ENCODE peak calls at places on chromosomes 7 and 10, in ten cellular contexts. H is cardiac muscle cell, S is head of caudate nucleus, Q is trophoblast cell, L is heart right ventricle, V is DMS153, M is cardiac fibroblast, A is AG04449, Z is choroid plexus epithelial cell, I is nephron progenitor cell. O is an unnamed sample.

GRCh38 chr10:5023126-5023701 is 19.6 kb upstream of the AKR1C2 start:
- DNase-seq in H (no peak), S (no peak), Q (no peak), L (no peak), V (no peak), M (no peak), A (no peak), Z (no peak), I (no peak), O (no peak)

GRCh38 chr10:44383749-44384600 is 922 bp downstream of the CXCL12 start:
- DNase-seq in H (peak; percentile 63), S (peak; percentile 43), Q (no peak), L (peak; percentile 54), V (peak; percentile 5), M (peak; percentile 54), A (no peak), Z (peak; percentile 47), I (peak; percentile 57), O (no peak)

GRCh38 chr10:102133373-102134195 is 744 bp downstream of the PPRC1 start:
- DNase-seq in H (peak; percentile 82), S (peak; percentile 88), Q (peak; percentile 72), L (peak; percentile 67), V (no peak), M (peak; percentile 78), A (no peak), Z (peak; percentile 77), I (peak; percentile 67), O (peak; percentile 80)

GRCh38 chr10:94193466-94193924 is 169.2 kb downstream of the NOC3L start:
- DNase-seq in H (no peak), S (no peak), Q (no peak), L (no peak), V (no peak), M (peak; percentile 85), A (peak; percentile 45), Z (peak; percentile 91), I (no peak), O (no peak)

GRCh38 chr10:69703766-69704191 is 73.7 kb downstream of the FAM241B start:
- DNase-seq in H (no peak), S (no peak), Q (peak; percentile 47), L (no peak), V (no peak), M (peak; percentile 97), A (peak; percentile 73), Z (peak; percentile 98), I (no peak), O (no peak)

GRCh38 chr10:48776528-48776927 is 91.9 kb downstream of the WDFY4 start:
- DNase-seq in H (no peak), S (peak; percentile 31), Q (no peak), L (no peak), V (no peak), M (no peak), A (no peak), Z (no peak), I (no peak), O (no peak)

GRCh38 chr10:95767884-95768556 is 12.1 kb downstream of the ENTPD1 start:
- DNase-seq in H (no peak), S (no peak), Q (no peak), L (peak; percentile 18), V (no peak), M (peak; percentile 92), A (no peak), Z (peak; percentile 85), I (no peak), O (no peak)

GRCh38 chr10:74113546-74113945 is 37.1 kb downstream of the AP3M1 start:
- DNase-seq in H (no peak), S (no peak), Q (no peak), L (no peak), V (no peak), M (no peak), A (no peak), Z (peak; percentile 46), I (no peak), O (no peak)

GRCh38 chr7:66181329-66181728 is 23.8 kb upstream of the TPST1 start:
- DNase-seq in H (no peak), S (no peak), Q (no peak), L (no peak), V (no peak), M (no peak), A (no peak), Z (no peak), I (no peak), O (no peak)

GRCh38 chr7:75993689-75994387 is 557 bp downstream of the TMEM120A start:
- DNase-seq in H (peak; percentile 84), S (peak; percentile 75), Q (peak; percentile 53), L (peak; percentile 79), V (no peak), M (peak; percentile 48), A (no peak), Z (peak; percentile 62), I (peak; percentile 63), O (peak; percentile 27)

GRCh38 chr10:91613411-91614253 is 19.2 kb downstream of the PPP1R3C start:
- DNase-seq in H (no peak), S (no peak), Q (peak; percentile 63), L (no peak), V (peak; percentile 40), M (peak; percentile 96), A (peak; percentile 96), Z (peak; percentile 84), I (no peak), O (no peak)

GRCh38 chr7:99693427-99694200 is 13.8 kb upstream of the CYP3A5 start:
- DNase-seq in H (peak; percentile 78), S (no peak), Q (no peak), L (no peak), V (peak; percentile 65), M (no peak), A (no peak), Z (no peak), I (peak; percentile 25), O (no peak)

GRCh38 chr10:51137741-51138529 is 63.6 kb downstream of the PRKG1 start:
- DNase-seq in H (no peak), S (no peak), Q (no peak), L (no peak), V (no peak), M (peak; percentile 70), A (no peak), Z (peak; percentile 38), I (no peak), O (no peak)